ENCODE peak calls at places on chromosomes 2 and 18, in six cellular contexts. K, Q, H, P, X and B are unnamed samples.
A peak's percentile ranks its signal among the peaks of the same experiment; 100 is the strongest.

GRCh38 chr2:47307066-47307465 is 95.9 kb upstream of the MSH2 start:
- DNase-seq in X (peak; percentile 98), H (no peak), P (no peak), Q (no peak), K (no peak), B (no peak)

GRCh38 chr2:224426650-224427049 is 24.7 kb upstream of the FAM124B start:
- DNase-seq in X (no peak), P (no peak), H (no peak), Q (no peak), K (no peak), B (no peak)

GRCh38 chr2:2974982-2975381 is 402.6 kb downstream of the EIPR1 start:
- DNase-seq in X (no peak), P (no peak), Q (no peak), H (no peak), K (no peak), B (no peak)

GRCh38 chr2:236507393-236508085 is 62.1 kb upstream of the ACKR3 start:
- DNase-seq in X (no peak), Q (no peak), K (peak; percentile 53), H (peak; percentile 33), P (no peak), B (no peak)

GRCh38 chr2:36667931-36668330 is 28.6 kb upstream of the VIT start:
- DNase-seq in P (no peak), H (no peak), K (no peak), Q (no peak), X (no peak), B (no peak)

GRCh38 chr2:235931676-235932075 is 236.5 kb downstream of the GBX2 start:
- DNase-seq in Q (no peak), H (no peak), X (no peak), K (no peak), P (no peak), B (no peak)

GRCh38 chr18:32373505-32373904 is 97.2 kb downstream of the GAREM1 start:
- DNase-seq in P (no peak), X (no peak), K (no peak), Q (no peak), H (no peak), B (no peak)

GRCh38 chr2:240596080-240596460 is 9.5 kb downstream of the CAPN10 start:
- DNase-seq in Q (no peak), H (no peak), K (no peak), X (no peak), P (no peak), B (no peak)

GRCh38 chr2:190069936-190070696 is 7.6 kb upstream of the MSTN start:
- DNase-seq in K (peak; percentile 20), H (no peak), P (no peak), Q (peak; percentile 65), X (peak; percentile 73), B (no peak)

GRCh38 chr2:237700583-237701032 is 73.2 kb downstream of the LRRFIP1 start:
- DNase-seq in Q (no peak), X (no peak), H (no peak), K (no peak), P (no peak), B (no peak)

GRCh38 chr2:854460-854859 is 96.2 kb upstream of the SNTG2 start:
- DNase-seq in P (no peak), K (peak; percentile 64), H (no peak), Q (no peak), X (peak; percentile 19), B (no peak)

GRCh38 chr2:42957109-42958035 is 165.0 kb upstream of the HAAO start:
- DNase-seq in X (no peak), Q (peak; percentile 89), P (no peak), H (no peak), K (no peak), B (no peak)